ENCODE peak calls at places on chromosome 21, in ten cellular contexts. J is epithelial cell of esophagus; D is fibroblast of lung; K is activated CD8-positive, alpha-beta T cell treated with anti-CD3 and anti-CD28 coated beads for 36 hours; Q is astrocyte of the spinal cord; W is progenitor cell of endocrine pancreas; R is IMR-90; M is tibial nerve; Z is RWPE1; U is lower lobe of right lung. V is an unnamed sample.

GRCh38 chr21:39182016-39182415 is 1.2 kb downstream of the PSMG1 start:
- DNase-seq in R (no peak), U (no peak), M (no peak), D (no peak), Z (no peak), W (no peak), J (no peak), K (no peak), Q (no peak), V (no peak)

GRCh38 chr21:33267250-33267649 is 1.1 kb downstream of the IL10RB start:
- DNase-seq in Q (no peak), U (no peak), Z (no peak), K (no peak), J (no peak), D (no peak), W (no peak), M (no peak), R (no peak), V (no peak)

GRCh38 chr21:25385912-25386474 is 221.3 kb downstream of the MRPL39 start:
- DNase-seq in M (no peak), U (no peak), R (peak; percentile 77), K (no peak), Z (peak; percentile 53), Q (peak; percentile 64), J (peak; percentile 71), D (peak; percentile 78), W (peak; percentile 23), V (peak; percentile 38)

GRCh38 chr21:31343680-31344480 is at the start of gene TIAM1:
- DNase-seq in Z (peak; percentile 79), J (peak; percentile 92), W (peak; percentile 22), D (peak; percentile 62), U (peak; percentile 77), M (peak; percentile 64), K (peak; percentile 47), Q (peak; percentile 73), R (peak; percentile 66), V (no peak)

GRCh38 chr21:34707876-34708325 is 39.1 kb downstream of the CLIC6 start:
- DNase-seq in Z (no peak), J (no peak), R (no peak), Q (no peak), U (no peak), M (no peak), K (peak; percentile 85), W (no peak), D (no peak), V (peak; percentile 74)

GRCh38 chr21:36858320-36858957 is 108.0 kb downstream of the HLCS start:
- DNase-seq in K (no peak), J (no peak), W (no peak), R (peak; percentile 39), Q (no peak), M (no peak), D (no peak), U (no peak), Z (no peak), V (no peak)

GRCh38 chr21:46119565-46120271 is 21.8 kb downstream of the COL6A2 start:
- DNase-seq in Q (no peak), K (no peak), W (no peak), Z (no peak), M (no peak), R (no peak), U (peak; percentile 34), D (no peak), J (no peak), V (no peak)

GRCh38 chr21:32392880-32393676 is at the start of gene URB1:
- DNase-seq in K (peak; percentile 93), Z (peak; percentile 86), D (peak; percentile 81), R (peak; percentile 65), M (peak; percentile 90), J (peak; percentile 91), W (peak; percentile 69), U (peak; percentile 95), Q (peak; percentile 82), V (peak; percentile 98)

GRCh38 chr21:18801468-18801867 is 397.9 kb upstream of the TMPRSS15 start:
- DNase-seq in Q (peak; percentile 42), D (no peak), U (no peak), K (no peak), W (no peak), M (no peak), R (no peak), Z (peak; percentile 5), J (peak; percentile 3), V (no peak)
- TF ChIP-seq CTCF in Q (peak; percentile 51), D (no peak), U (no peak), K (no peak), W (peak; percentile 27), M (no peak), R (no peak), Z (peak; percentile 12), J (no peak), V (no peak)

GRCh38 chr21:27212444-27212843 is 245.6 kb upstream of the ADAMTS5 start:
- DNase-seq in Q (no peak), W (no peak), K (no peak), M (no peak), Z (no peak), U (no peak), R (no peak), J (no peak), D (no peak), V (no peak)

GRCh38 chr21:27219068-27219467 is 252.2 kb upstream of the ADAMTS5 start:
- DNase-seq in U (no peak), Z (no peak), D (peak; percentile 64), K (no peak), J (peak; percentile 73), M (no peak), Q (peak; percentile 51), W (no peak), R (peak; percentile 58), V (no peak)

GRCh38 chr21:27213328-27213727 is 246.4 kb upstream of the ADAMTS5 start:
- DNase-seq in M (no peak), J (peak; percentile 4), Q (no peak), U (no peak), W (no peak), K (no peak), Z (no peak), D (peak; percentile 57), R (peak; percentile 36), V (no peak)
- TF ChIP-seq CTCF in M (no peak), J (peak; percentile 33), Q (peak; percentile 42), U (no peak), W (peak; percentile 28), K (no peak), Z (no peak), D (peak; percentile 45), R (peak; percentile 40), V (no peak)

GRCh38 chr21:17903029-17903806 is 84.1 kb upstream of the C21orf91 start:
- DNase-seq in Q (peak; percentile 65), R (peak; percentile 49), W (no peak), K (no peak), U (no peak), J (peak; percentile 57), Z (peak; percentile 20), D (peak; percentile 73), M (no peak), V (peak; percentile 53)

GRCh38 chr21:17901458-17902092 is 82.4 kb upstream of the C21orf91 start:
- DNase-seq in U (no peak), W (no peak), R (peak; percentile 10), Q (peak; percentile 22), Z (no peak), M (no peak), J (peak; percentile 51), D (no peak), K (no peak), V (no peak)

GRCh38 chr21:17903929-17904639 is 84.9 kb upstream of the C21orf91 start:
- DNase-seq in Z (no peak), R (no peak), K (no peak), W (no peak), J (no peak), M (no peak), D (no peak), Q (no peak), U (no peak), V (no peak)

GRCh38 chr21:17900990-17901385 is 81.8 kb upstream of the C21orf91 start:
- DNase-seq in K (no peak), Z (no peak), W (no peak), U (no peak), D (no peak), Q (no peak), R (no peak), M (no peak), J (no peak), V (no peak)

DNA sequence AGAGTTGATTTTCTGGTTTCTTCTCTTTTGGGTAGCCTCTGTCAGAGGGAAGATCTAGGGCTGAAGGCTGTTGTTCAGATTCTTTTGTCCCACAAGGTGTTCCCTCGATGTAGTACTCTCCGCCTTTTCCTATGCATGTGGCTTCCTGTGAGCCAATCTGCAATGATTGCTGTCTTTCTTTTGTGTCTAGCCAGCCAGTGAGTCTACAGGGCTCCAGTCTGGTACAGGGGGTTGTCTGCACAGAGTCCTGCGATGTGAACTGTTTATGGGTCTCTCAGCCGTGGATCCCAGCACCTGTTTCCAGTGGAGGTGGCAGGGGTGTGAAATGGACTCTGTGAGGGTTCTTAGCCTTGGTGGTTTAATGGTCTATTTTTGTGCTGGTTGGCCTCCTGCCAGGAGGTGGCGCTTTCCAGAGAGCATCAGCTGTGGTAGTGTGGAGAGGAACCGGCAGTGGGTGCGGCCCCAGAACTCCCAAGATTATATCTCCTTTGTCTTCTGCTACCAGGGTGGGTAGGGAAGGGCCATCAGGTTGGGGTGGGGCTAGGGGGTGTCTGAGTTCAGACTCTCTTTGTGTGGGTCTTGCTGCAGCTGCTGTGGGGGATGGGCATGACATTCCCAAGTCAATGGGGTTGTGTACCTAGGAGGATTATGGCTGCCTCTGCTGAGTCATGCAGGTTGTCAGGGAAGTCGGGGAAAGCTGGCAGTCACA is 81.3 kb upstream of the C21orf91 start:
- DNase-seq in D (no peak), Q (no peak), Z (no peak), R (no peak), K (peak; percentile 26), M (no peak), U (no peak), J (no peak), W (no peak), V (no peak)
- TF ChIP-seq CTCF in D (no peak), Q (no peak), Z (no peak), R (no peak), K (no peak), M (no peak), U (no peak), J (no peak), W (no peak), V (no peak)

GRCh38 chr21:17727361-17727760 is 91.8 kb downstream of the C21orf91 start:
- DNase-seq in W (no peak), J (no peak), D (no peak), Q (no peak), K (no peak), U (no peak), M (no peak), R (no peak), Z (no peak), V (no peak)

GRCh38 chr21:17730782-17731181 is 88.4 kb downstream of the C21orf91 start:
- DNase-seq in R (no peak), Q (peak; percentile 29), U (no peak), D (no peak), M (no peak), Z (no peak), K (no peak), W (no peak), J (peak; percentile 58), V (no peak)

GRCh38 chr21:17725339-17725738 is 93.8 kb downstream of the C21orf91 start:
- DNase-seq in J (peak; percentile 22), U (no peak), R (no peak), D (no peak), M (no peak), Z (no peak), Q (no peak), W (no peak), K (no peak), V (no peak)

GRCh38 chr21:17729455-17729854 is 89.7 kb downstream of the C21orf91 start:
- DNase-seq in U (no peak), M (no peak), R (no peak), D (no peak), J (peak; percentile 55), Z (no peak), Q (no peak), W (no peak), K (no peak), V (no peak)

DNA sequence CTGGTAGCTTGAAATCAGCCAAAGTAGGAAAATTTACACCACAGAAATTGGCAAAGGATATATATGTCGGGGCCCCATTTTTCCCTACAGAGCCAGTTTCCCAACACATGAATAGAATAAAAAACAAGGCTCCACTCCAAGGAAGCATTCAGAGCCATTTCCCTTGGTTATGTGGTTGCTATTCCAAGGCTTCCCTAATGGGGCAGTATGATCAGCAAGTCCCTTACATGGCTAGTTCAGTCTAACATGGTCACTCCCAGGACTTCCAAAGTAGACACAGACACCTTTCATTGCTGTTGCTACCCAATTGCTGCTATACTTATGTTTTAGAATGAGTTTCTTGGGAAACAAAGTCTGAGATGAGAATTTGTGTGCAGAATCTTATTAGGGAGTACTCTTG is 93.1 kb downstream of the C21orf91 start:
- DNase-seq in K (no peak), J (peak; percentile 31), Z (peak; percentile 9), M (no peak), W (no peak), Q (no peak), D (no peak), R (peak; percentile 7), U (no peak), V (no peak)
- TF ChIP-seq CTCF in K (no peak), J (peak; percentile 43), Z (no peak), M (no peak), W (peak; percentile 27), Q (peak; percentile 23), D (no peak), R (peak; percentile 9), U (peak; percentile 28), V (no peak)

V was measured in GM13976.